ENCODE peak calls at places on chromosomes 12 and 14, in five cellular contexts. F, Q, M, P and B are unnamed samples.
A peak's percentile ranks its signal among the peaks of the same experiment; 100 is the strongest.

GRCh38 chr12:100959481-100959880 is 164.9 kb downstream of the ANO4 start:
- DNase-seq in M (no peak), F (peak; percentile 7), P (no peak), Q (no peak), B (no peak)

GRCh38 chr14:92425101-92425500 is 88.5 kb upstream of the RIN3 start:
- DNase-seq in M (no peak), Q (no peak), P (peak; percentile 9), F (no peak), B (no peak)

GRCh38 chr12:50706606-50707005 is 57.3 kb upstream of the ATF1 start:
- DNase-seq in P (no peak), Q (no peak), F (no peak), M (no peak), B (no peak)

GRCh38 chr14:36288496-36288895 is 31.9 kb downstream of the MBIP start:
- DNase-seq in Q (no peak), P (no peak), F (no peak), M (no peak), B (no peak)

GRCh38 chr12:44155349-44155748 is 319.5 kb downstream of the TMEM117 start:
- DNase-seq in M (no peak), Q (no peak), P (no peak), F (no peak), B (no peak)

GRCh38 chr14:81402123-81402495 is 2.0 kb upstream of the STON2 start:
- DNase-seq in F (peak; percentile 84), Q (no peak), P (no peak), M (no peak), B (no peak)

GRCh38 chr14:91817566-91818325 is 49.6 kb downstream of the TC2N start:
- DNase-seq in Q (no peak), P (no peak), F (no peak), M (peak; percentile 56), B (peak; percentile 46)

GRCh38 chr14:106210650-106211049 is 684.3 kb downstream of the TMEM121 start:
- DNase-seq in P (no peak), F (peak; percentile 48), Q (no peak), M (no peak), B (no peak)

GRCh38 chr12:56999456-56999855 is 6.9 kb downstream of the ZBTB39 start:
- DNase-seq in P (no peak), Q (no peak), F (no peak), M (no peak), B (no peak)

GRCh38 chr14:26173581-26173980 is 424.3 kb downstream of the NOVA1 start:
- DNase-seq in F (no peak), M (no peak), Q (no peak), P (no peak), B (no peak)
- TF ChIP-seq CREB1 in F (no peak), M (no peak), Q (no peak), P (no peak), B (no peak)

DNA sequence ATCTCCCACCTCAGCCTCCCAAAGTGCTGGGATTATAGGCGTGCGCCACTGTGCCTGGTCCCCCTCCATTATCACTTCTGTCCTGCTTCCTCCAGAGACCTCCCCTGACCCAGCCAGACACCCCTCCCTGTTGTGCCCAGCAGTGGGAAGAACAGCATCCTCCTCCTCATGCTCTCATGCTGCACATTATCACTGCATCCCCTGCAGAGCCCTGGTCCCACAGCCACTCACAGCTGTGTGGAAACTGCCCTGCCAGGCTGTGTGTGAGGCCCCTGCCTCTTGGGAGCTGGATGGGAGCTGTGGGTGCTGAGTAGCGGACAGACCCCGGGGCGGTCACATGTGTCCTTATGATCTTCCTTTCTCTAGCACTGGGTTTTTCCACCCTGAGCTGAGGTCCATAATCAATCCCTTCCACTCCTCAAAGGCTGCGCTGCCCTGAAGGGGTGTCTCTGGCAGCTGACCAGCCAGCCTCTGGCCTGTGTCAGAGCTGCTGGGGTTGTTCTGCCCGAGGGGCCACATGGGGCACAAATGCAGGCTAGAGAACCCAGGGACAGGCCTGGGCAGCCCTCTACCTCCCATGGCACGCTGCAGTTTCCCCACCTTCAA is 9.2 kb downstream of the HIP1R start:
- DNase-seq in Q (no peak), F (no peak), M (no peak), P (no peak), B (no peak)
- H3K27ac ChIP-seq in Q (no peak overlapping the region), F (no peak overlapping the region), M (no peak overlapping the region), P (no peak overlapping the region), B (no peak overlapping the region)

GRCh38 chr12:54415223-54415929 is 3.7 kb downstream of the ITGA5 start:
- DNase-seq in P (no peak), Q (no peak), M (no peak), F (no peak), B (no peak)

GRCh38 chr12:54412786-54413185 is 6.3 kb downstream of the ITGA5 start:
- DNase-seq in Q (peak; percentile 39), P (no peak), F (no peak), M (no peak), B (no peak)

GRCh38 chr12:54414191-54414525 is 4.9 kb downstream of the ITGA5 start:
- DNase-seq in P (no peak), F (no peak), Q (no peak), M (no peak), B (no peak)

GRCh38 chr12:54412348-54412747 is 6.7 kb downstream of the ITGA5 start:
- DNase-seq in P (no peak), F (no peak), M (no peak), Q (peak; percentile 39), B (no peak)

DNA sequence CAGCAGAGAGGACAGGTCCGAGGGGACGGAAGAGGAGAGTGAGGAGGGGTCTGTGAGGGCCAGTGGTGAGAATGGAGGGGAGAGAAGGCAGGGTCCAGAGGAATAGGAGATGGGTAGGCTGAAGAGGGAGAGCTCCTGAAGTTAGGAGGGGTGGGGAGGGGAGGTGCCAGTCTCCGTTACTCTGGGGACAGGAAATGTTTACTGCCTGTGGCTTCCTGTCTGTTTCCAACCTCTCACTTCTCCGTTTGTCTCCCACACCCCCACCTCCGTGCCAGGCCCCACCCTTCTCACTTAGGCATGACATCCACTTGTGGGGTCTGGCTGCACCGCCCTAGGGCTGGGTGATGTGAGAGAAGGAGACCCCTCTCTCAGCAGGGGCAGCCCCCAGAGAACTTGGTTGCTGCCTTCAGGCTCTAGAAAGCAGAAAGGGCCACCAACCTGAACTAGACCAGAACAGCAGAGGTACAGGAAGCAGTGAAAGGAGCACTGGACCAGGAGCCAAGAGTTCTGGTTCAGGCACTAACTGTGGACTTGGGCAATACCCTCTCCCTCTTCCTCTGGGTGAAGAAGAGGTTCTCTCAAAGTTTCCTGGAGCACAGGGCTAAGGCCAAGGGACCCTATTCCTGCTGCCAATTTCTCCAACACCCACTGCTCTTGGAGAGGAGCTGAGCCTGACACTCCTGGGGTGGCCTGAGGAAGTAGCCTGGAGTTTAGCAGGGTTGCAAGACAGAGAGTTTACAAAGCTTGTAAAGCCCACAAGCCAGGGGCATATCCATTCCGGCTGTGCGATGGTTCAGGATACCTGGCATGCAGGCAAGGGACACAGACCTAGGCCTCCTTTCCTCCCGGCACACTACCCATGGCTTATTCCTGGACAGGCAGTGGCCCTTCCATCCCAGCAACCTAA is 5.5 kb downstream of the ITGA5 start:
- DNase-seq in P (no peak), Q (no peak), F (no peak), M (no peak), B (no peak)
- TF ChIP-seq CREB1 in P (no peak), Q (no peak), F (no peak), M (no peak), B (no peak)

GRCh38 chr12:19410639-19411184 is 28.6 kb upstream of the AEBP2 start:
- DNase-seq in M (no peak), Q (no peak), P (no peak), F (no peak), B (peak; percentile 37)

GRCh38 chr12:19411234-19412221 is 27.8 kb upstream of the AEBP2 start:
- DNase-seq in F (no peak), P (no peak), M (no peak), Q (no peak), B (peak; percentile 69)

GRCh38 chr12:19415563-19415962 is 23.7 kb upstream of the AEBP2 start:
- DNase-seq in Q (no peak), F (no peak), P (no peak), M (no peak), B (no peak)

GRCh38 chr12:19410211-19410610 is 29.1 kb upstream of the AEBP2 start:
- DNase-seq in Q (no peak), P (no peak), M (no peak), F (no peak), B (peak; percentile 26)

GRCh38 chr12:19412844-19413243 is 26.4 kb upstream of the AEBP2 start:
- DNase-seq in Q (no peak), P (no peak), M (no peak), F (no peak), B (no peak)
- H3K27ac ChIP-seq in Q (no peak overlapping the region), P (no peak overlapping the region), M (no peak overlapping the region), F (no peak overlapping the region), B (no peak overlapping the region)

GRCh38 chr12:112792306-112792705 is 758 bp downstream of the RPH3A start:
- DNase-seq in F (no peak), M (no peak), P (no peak), Q (no peak), B (no peak)
- TF ChIP-seq CREB1 in F (no peak), M (no peak), P (no peak), Q (no peak), B (no peak)

GRCh38 chr12:105168006-105168405 is 60.5 kb downstream of the WASHC4 start:
- DNase-seq in P (no peak), F (no peak), M (no peak), Q (no peak), B (no peak)

GRCh38 chr12:105166736-105167135 is 59.2 kb downstream of the WASHC4 start:
- DNase-seq in P (no peak), Q (no peak), F (no peak), M (no peak), B (no peak)

GRCh38 chr12:105170139-105170538 is 62.6 kb downstream of the WASHC4 start:
- DNase-seq in P (no peak), Q (no peak), F (no peak), M (no peak), B (no peak)

GRCh38 chr12:105164068-105164467 is 56.5 kb downstream of the WASHC4 start:
- DNase-seq in Q (no peak), P (no peak), F (no peak), M (no peak), B (no peak)

GRCh38 chr12:105167346-105167745 is 59.8 kb downstream of the WASHC4 start:
- DNase-seq in P (no peak), F (no peak), M (no peak), Q (no peak), B (no peak)
- H3K27ac ChIP-seq in P (no peak overlapping the region), F (no peak overlapping the region), M (no peak overlapping the region), Q (no peak overlapping the region), B (no peak overlapping the region)

DNA sequence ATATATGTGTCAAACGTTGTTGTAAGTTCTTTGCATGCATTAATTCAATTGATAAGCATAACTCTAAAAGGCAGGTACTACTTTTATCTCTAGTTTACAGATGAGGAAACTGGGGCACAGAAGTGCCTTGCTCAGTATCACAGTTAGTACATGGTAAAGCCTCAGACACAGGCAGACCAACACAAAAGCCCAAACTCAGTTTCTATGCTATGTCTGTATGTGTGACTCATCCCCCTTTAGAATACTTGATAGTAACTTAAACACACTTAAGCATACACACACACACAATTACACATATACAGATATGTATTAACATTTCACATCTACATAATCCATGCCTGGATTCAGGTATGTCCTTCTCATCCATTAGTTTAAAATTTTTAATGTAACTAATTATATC is 88.0 kb downstream of the EPS8 start:
- DNase-seq in Q (no peak), F (no peak), M (no peak), P (no peak), B (no peak)
- TF ChIP-seq CREB1 in Q (no peak), F (no peak), M (no peak), P (no peak), B (no peak)

GRCh38 chr12:108647199-108647935 is 13.7 kb upstream of the SELPLG start:
- DNase-seq in F (no peak), Q (no peak), P (no peak), M (no peak), B (peak; percentile 41)
- H3K27ac ChIP-seq in F (no peak overlapping the region), Q (no peak overlapping the region), P (no peak overlapping the region), M (no peak overlapping the region), B (no peak overlapping the region)